ENCODE peak calls at places on chromosomes 6 and 20, in nine cellular contexts. N is Right ventricle myocardium inferior; U is GM10248; G is H9; Q is naive B cell; F is caudate nucleus; Z is AG08395; B is GM19239; K is activated CD4-positive, CD25-positive, alpha-beta regulatory T cell. L is an unnamed sample.

GRCh38 chr6:4844108-4844507 is 67.9 kb downstream of the CDYL start:
- DNase-seq in N (no peak), U (no peak), G (peak; percentile 61), Q (no peak), F (no peak), Z (no peak), B (no peak), K (no peak), L (no peak)

GRCh38 chr6:72031471-72031870 is 145.1 kb downstream of the RIMS1 start:
- DNase-seq in N (no peak), U (no peak), G (no peak), Q (no peak), F (no peak), Z (peak; percentile 32), B (no peak), K (no peak), L (no peak)

GRCh38 chr6:111107589-111107988 is 20.3 kb downstream of the SLC16A10 start:
- DNase-seq in N (no peak), U (no peak), G (no peak), Q (no peak), F (no peak), Z (no peak), B (no peak), K (no peak), L (no peak)

GRCh38 chr6:42368156-42368555 is 83.6 kb downstream of the TRERF1 start:
- DNase-seq in N (no peak), U (peak; percentile 68), G (no peak), Q (no peak), F (no peak), Z (no peak), B (peak; percentile 22), K (no peak), L (no peak)

GRCh38 chr20:48350291-48350988 is 477.4 kb downstream of the PREX1 start:
- DNase-seq in N (no peak), U (no peak), G (peak; percentile 83), Q (no peak), F (no peak), Z (no peak), B (no peak), K (no peak), L (peak; percentile 4)

GRCh38 chr20:17809714-17810631 is 110.2 kb downstream of the BANF2 start:
- DNase-seq in N (no peak), U (no peak), G (no peak), Q (no peak), F (no peak), Z (no peak), B (no peak), K (no peak), L (no peak)

GRCh38 chr6:169167581-169168301 is 85.9 kb downstream of the THBS2 start:
- DNase-seq in N (peak; percentile 86), U (no peak), G (no peak), Q (no peak), F (no peak), Z (peak; percentile 50), B (no peak), K (no peak), L (peak; percentile 96)

GRCh38 chr6:20444786-20445271 is 43.1 kb downstream of the E2F3 start:
- DNase-seq in N (no peak), U (no peak), G (no peak), Q (no peak), F (no peak), Z (peak; percentile 28), B (no peak), K (no peak), L (peak; percentile 49)

GRCh38 chr6:141265748-141266647 is 866.7 kb upstream of the GJE1 start:
- DNase-seq in N (no peak), U (no peak), G (no peak), Q (no peak), F (no peak), Z (no peak), B (no peak), K (no peak), L (peak; percentile 41)

GRCh38 chr6:169831450-169832246 is 80.2 kb downstream of the ERMARD start:
- DNase-seq in N (peak; percentile 88), U (peak; percentile 80), G (peak; percentile 93), Q (peak; percentile 51), F (peak; percentile 42), Z (peak; percentile 72), B (peak; percentile 65), K (peak; percentile 51), L (peak; percentile 49)

GRCh38 chr6:87357479-87358196 is 13.0 kb downstream of the C6orf163 start:
- DNase-seq in N (no peak), U (no peak), G (peak; percentile 35), Q (no peak), F (no peak), Z (no peak), B (no peak), K (no peak), L (no peak)

GRCh38 chr6:2733324-2733723 is 17.4 kb downstream of the MYLK4 start:
- DNase-seq in N (peak; percentile 89), U (peak; percentile 79), G (no peak), Q (peak; percentile 87), F (no peak), Z (no peak), B (peak; percentile 54), K (no peak), L (peak; percentile 63)

L was measured in fibroblast of mammary gland.